ENCODE peak calls at places on chromosome 18, in eight cellular contexts. One of them, this sample, is unnamed.

GRCh38 chr18:35376393-35376741 is 770 bp downstream of the ZNF396 start:
- DNase-seq in NAMALWA: no peak
- DNase-seq in left colon: peak; percentile 39
- DNase-seq in NCI-H2171: no peak
- DNase-seq in SIG-M5: no peak
- DNase-seq in dermis microvascular lymphatic vessel endothelial cell: no peak
- DNase-seq in GM04504: no peak
- DNase-seq in left kidney: peak; percentile 51
- DNase-seq in this sample: no peak

GRCh38 chr18:9513971-9514512 is 38.7 kb downstream of the RALBP1 start:
- DNase-seq in NAMALWA: no peak
- DNase-seq in left colon: no peak
- DNase-seq in NCI-H2171: no peak
- DNase-seq in SIG-M5: no peak
- DNase-seq in dermis microvascular lymphatic vessel endothelial cell: no peak
- DNase-seq in GM04504: no peak
- DNase-seq in left kidney: no peak
- DNase-seq in this sample: no peak

GRCh38 chr18:9454061-9454703 is 21.1 kb upstream of the RALBP1 start:
- DNase-seq in NAMALWA: no peak
- DNase-seq in left colon: no peak
- DNase-seq in NCI-H2171: no peak
- DNase-seq in SIG-M5: no peak
- DNase-seq in dermis microvascular lymphatic vessel endothelial cell: no peak
- DNase-seq in GM04504: no peak
- DNase-seq in left kidney: peak; percentile 48
- DNase-seq in this sample: no peak

GRCh38 chr18:26479686-26480079 is 68.7 kb downstream of the KCTD1 start:
- DNase-seq in NAMALWA: no peak
- DNase-seq in left colon: no peak
- DNase-seq in NCI-H2171: no peak
- DNase-seq in SIG-M5: no peak
- DNase-seq in dermis microvascular lymphatic vessel endothelial cell: no peak
- DNase-seq in GM04504: no peak
- DNase-seq in left kidney: peak; percentile 64
- DNase-seq in this sample: no peak

GRCh38 chr18:62372156-62372555 is 47.0 kb downstream of the TNFRSF11A start:
- DNase-seq in NAMALWA: peak; percentile 46
- DNase-seq in left colon: no peak
- DNase-seq in NCI-H2171: peak; percentile 48
- DNase-seq in SIG-M5: no peak
- DNase-seq in dermis microvascular lymphatic vessel endothelial cell: no peak
- DNase-seq in GM04504: no peak
- DNase-seq in left kidney: no peak
- DNase-seq in this sample: no peak

GRCh38 chr18:49183921-49184320 is 233.2 kb upstream of the SMAD7 start:
- DNase-seq in NAMALWA: no peak
- DNase-seq in left colon: no peak
- DNase-seq in NCI-H2171: no peak
- DNase-seq in SIG-M5: no peak
- DNase-seq in dermis microvascular lymphatic vessel endothelial cell: no peak
- DNase-seq in GM04504: no peak
- DNase-seq in left kidney: no peak
- DNase-seq in this sample: no peak

GRCh38 chr18:35477497-35477896 is 20.3 kb downstream of the INO80C start:
- DNase-seq in NAMALWA: no peak
- DNase-seq in left colon: no peak
- DNase-seq in NCI-H2171: no peak
- DNase-seq in SIG-M5: no peak
- DNase-seq in dermis microvascular lymphatic vessel endothelial cell: no peak
- DNase-seq in GM04504: no peak
- DNase-seq in left kidney: no peak
- DNase-seq in this sample: no peak

GRCh38 chr18:5500158-5500939 is 43.4 kb downstream of the EPB41L3 start:
- DNase-seq in NAMALWA: no peak
- DNase-seq in left colon: no peak
- DNase-seq in NCI-H2171: no peak
- DNase-seq in SIG-M5: no peak
- DNase-seq in dermis microvascular lymphatic vessel endothelial cell: no peak
- DNase-seq in GM04504: no peak
- DNase-seq in left kidney: no peak
- DNase-seq in this sample: no peak

GRCh38 chr18:74333091-74333490 is 17.5 kb downstream of the C18orf63 start:
- DNase-seq in NAMALWA: no peak
- DNase-seq in left colon: no peak
- DNase-seq in NCI-H2171: peak; percentile 4
- DNase-seq in SIG-M5: no peak
- DNase-seq in dermis microvascular lymphatic vessel endothelial cell: no peak
- DNase-seq in GM04504: no peak
- DNase-seq in left kidney: no peak
- DNase-seq in this sample: no peak

GRCh38 chr18:27839141-27839540 is 337.8 kb downstream of the CDH2 start:
- DNase-seq in NAMALWA: no peak
- DNase-seq in left colon: no peak
- DNase-seq in NCI-H2171: no peak
- DNase-seq in SIG-M5: no peak
- DNase-seq in dermis microvascular lymphatic vessel endothelial cell: peak; percentile 83
- DNase-seq in GM04504: peak; percentile 26
- DNase-seq in left kidney: no peak
- DNase-seq in this sample: peak; percentile 64

GRCh38 chr18:72910045-72910444 is 42.3 kb upstream of the NETO1 start:
- DNase-seq in NAMALWA: no peak
- DNase-seq in left colon: no peak
- DNase-seq in NCI-H2171: no peak
- DNase-seq in SIG-M5: no peak
- DNase-seq in dermis microvascular lymphatic vessel endothelial cell: no peak
- DNase-seq in GM04504: no peak
- DNase-seq in left kidney: no peak
- DNase-seq in this sample: no peak

GRCh38 chr18:44917865-44918476 is 237.3 kb downstream of the SETBP1 start:
- DNase-seq in NAMALWA: no peak
- DNase-seq in left colon: peak; percentile 45
- DNase-seq in NCI-H2171: no peak
- DNase-seq in SIG-M5: no peak
- DNase-seq in dermis microvascular lymphatic vessel endothelial cell: no peak
- DNase-seq in GM04504: no peak
- DNase-seq in left kidney: no peak
- DNase-seq in this sample: no peak

GRCh38 chr18:23921716-23922285 is 92.8 kb upstream of the TTC39C start:
- DNase-seq in NAMALWA: no peak
- DNase-seq in left colon: no peak
- DNase-seq in NCI-H2171: no peak
- DNase-seq in SIG-M5: no peak
- DNase-seq in dermis microvascular lymphatic vessel endothelial cell: no peak
- DNase-seq in GM04504: no peak
- DNase-seq in left kidney: peak; percentile 33
- DNase-seq in this sample: no peak

GRCh38 chr18:4511166-4511565 is 56.1 kb upstream of the DLGAP1 start:
- DNase-seq in NAMALWA: no peak
- DNase-seq in left colon: no peak
- DNase-seq in NCI-H2171: no peak
- DNase-seq in SIG-M5: no peak
- DNase-seq in dermis microvascular lymphatic vessel endothelial cell: no peak
- DNase-seq in GM04504: no peak
- DNase-seq in left kidney: no peak
- DNase-seq in this sample: no peak

GRCh38 chr18:76448262-76449109 is 46.6 kb downstream of the ZNF516 start:
- DNase-seq in NAMALWA: no peak
- DNase-seq in left colon: no peak
- DNase-seq in NCI-H2171: no peak
- DNase-seq in SIG-M5: no peak
- DNase-seq in dermis microvascular lymphatic vessel endothelial cell: no peak
- DNase-seq in GM04504: no peak
- DNase-seq in left kidney: no peak
- DNase-seq in this sample: no peak

GRCh38 chr18:70072678-70073077 is 125.0 kb upstream of the CD226 start:
- DNase-seq in NAMALWA: no peak
- DNase-seq in left colon: no peak
- DNase-seq in NCI-H2171: no peak
- DNase-seq in SIG-M5: no peak
- DNase-seq in dermis microvascular lymphatic vessel endothelial cell: peak; percentile 41
- DNase-seq in GM04504: no peak
- DNase-seq in left kidney: peak; percentile 44
- DNase-seq in this sample: no peak

GRCh38 chr18:76658627-76659026 is 163.6 kb upstream of the ZNF516 start:
- DNase-seq in NAMALWA: peak; percentile 44
- DNase-seq in left colon: no peak
- DNase-seq in NCI-H2171: no peak
- DNase-seq in SIG-M5: no peak
- DNase-seq in dermis microvascular lymphatic vessel endothelial cell: no peak
- DNase-seq in GM04504: no peak
- DNase-seq in left kidney: peak; percentile 66
- DNase-seq in this sample: no peak

GRCh38 chr18:48218285-48219022 is 190.7 kb downstream of the ZBTB7C start:
- DNase-seq in NAMALWA: no peak
- DNase-seq in left colon: no peak
- DNase-seq in NCI-H2171: no peak
- DNase-seq in SIG-M5: no peak
- DNase-seq in dermis microvascular lymphatic vessel endothelial cell: no peak
- DNase-seq in GM04504: no peak
- DNase-seq in left kidney: no peak
- DNase-seq in this sample: no peak

GRCh38 chr18:51624311-51624710 is 426.8 kb upstream of the MEX3C start:
- DNase-seq in NAMALWA: no peak
- DNase-seq in left colon: no peak
- DNase-seq in NCI-H2171: no peak
- DNase-seq in SIG-M5: no peak
- DNase-seq in dermis microvascular lymphatic vessel endothelial cell: no peak
- DNase-seq in GM04504: no peak
- DNase-seq in left kidney: peak; percentile 58
- DNase-seq in this sample: no peak

This sample was measured in HFF-Myc.